ENCODE peak calls at places on chromosomes 12 and 14, in six cellular contexts. N is IMR-90, X is A673, O is hepatocyte, K is lower lobe of right lung, C is PC-3. I is an unnamed sample. For H3K36me3, the result is how much of the 10 kb centered on the place peaks cover.

GRCh38 chr12:79557690-79558315 is 133.0 kb downstream of the PAWR start:
- DNase-seq in O (no peak), N (no peak), C (no peak), K (no peak), X (no peak), I (no peak)

GRCh38 chr12:52366738-52367485 is at the start of gene KRT85:
- DNase-seq in K (no peak), O (no peak), N (no peak), X (no peak), C (no peak), I (no peak)

GRCh38 chr12:110246690-110247339 is 34.2 kb upstream of the ATP2A2 start:
- DNase-seq in C (peak), N (no peak), O (no peak), X (no peak), K (no peak), I (no peak)

GRCh38 chr14:32129124-32129523 is 52.0 kb downstream of the ARHGAP5 start:
- DNase-seq in K (no peak), C (peak), O (no peak), N (peak), X (no peak), I (no peak)

GRCh38 chr12:117587646-117588287 is 226.3 kb upstream of the NOS1 start:
- DNase-seq in X (peak), C (peak), O (peak), N (no peak), K (peak), I (peak)

GRCh38 chr14:94401083-94401482 is 12.7 kb upstream of the SERPINA1 start:
- DNase-seq in X (no peak), C (peak), N (peak), O (no peak), K (no peak), I (no peak)

GRCh38 chr12:179131-179884 is 34.6 kb downstream of the SLC6A12 start:
- DNase-seq in N (no peak), O (no peak), C (no peak), K (no peak), X (peak), I (peak)

GRCh38 chr12:41368006-41368405 is 179.9 kb downstream of the PDZRN4 start:
- DNase-seq in N (peak), C (peak), X (peak), O (no peak), K (no peak), I (peak)

GRCh38 chr12:96502477-96502876 is 13.1 kb downstream of the CFAP54 start:
- DNase-seq in X (no peak), K (no peak), C (peak), O (no peak), N (no peak), I (no peak)

GRCh38 chr12:93447555-93448265 is 6.0 kb upstream of the UBE2N start:
- DNase-seq in K (no peak), O (no peak), N (no peak), C (no peak), X (no peak), I (no peak)

GRCh38 chr12:77947746-77948145 is 117.1 kb downstream of the NAV3 start:
- DNase-seq in N (no peak), K (no peak), C (no peak), O (no peak), X (no peak), I (no peak)

GRCh38 chr12:96258451-96258933 is 64.3 kb downstream of the ELK3 start:
- DNase-seq in C (no peak), O (no peak), K (no peak), N (peak), X (peak), I (peak)

GRCh38 chr14:66032800-66033199 is 453.4 kb upstream of the CCDC196 start:
- DNase-seq in X (no peak), C (no peak), O (no peak), K (no peak), N (no peak), I (no peak)

GRCh38 chr14:100738704-100739131 is 12.0 kb downstream of the DLK1 start:
- DNase-seq in O (no peak), K (no peak), N (no peak), C (no peak), X (no peak), I (peak)

GRCh38 chr12:31589582-31589895 is 1.4 kb downstream of the DENND5B start:
- DNase-seq in O (no peak), N (no peak), K (no peak), X (no peak), C (no peak), I (no peak)

GRCh38 chr12:51759175-51759574 is 89.3 kb downstream of the FIGNL2 start:
- DNase-seq in K (no peak), X (no peak), C (peak), O (no peak), N (peak), I (no peak)

GRCh38 chr12:16359512-16360491 is 12.4 kb downstream of the MGST1 start:
- DNase-seq in O (peak), N (peak), C (peak), X (peak), K (peak), I (peak)

GRCh38 chr12:29234965-29235364 is 85.9 kb downstream of the FAR2 start:
- DNase-seq in X (peak), N (peak), C (peak), K (no peak), O (no peak), I (no peak)

GRCh38 chr12:109905301-109905700 is 5.2 kb downstream of the TCHP start:
- DNase-seq in C (no peak), X (no peak), N (no peak), K (no peak), O (no peak), I (no peak)

GRCh38 chr12:88639361-88639760 is 59.1 kb upstream of the KITLG start:
- DNase-seq in K (no peak), X (peak), O (peak), C (no peak), N (peak), I (no peak)

GRCh38 chr12:29398495-29398894 is 17.5 kb upstream of the ERGIC2 start:
- DNase-seq in C (no peak), K (no peak), N (no peak), X (no peak), O (no peak), I (no peak)

GRCh38 chr14:73723799-73724621 is 9.8 kb upstream of the PNMA1 start:
- DNase-seq in O (peak), N (peak), X (peak), K (peak), C (peak), I (peak)

GRCh38 chr14:51457858-51458562 is 193.7 kb upstream of the FRMD6 start:
- DNase-seq in O (no peak), N (no peak), K (no peak), X (no peak), C (peak), I (no peak)

GRCh38 chr14:77125275-77126073 is 16.1 kb downstream of the ZDHHC22 start:
- DNase-seq in N (no peak), X (no peak), O (no peak), C (no peak), K (no peak), I (peak)
- H3K4me3 ChIP-seq in N (no peak), X (peak), O (peak), C (no peak), K (peak), I (peak)

GRCh38 chr12:2864198-2864597 is 7.4 kb upstream of the TEX52 start:
- DNase-seq in X (no peak), C (no peak), O (no peak), N (no peak), K (no peak), I (no peak)

DNA sequence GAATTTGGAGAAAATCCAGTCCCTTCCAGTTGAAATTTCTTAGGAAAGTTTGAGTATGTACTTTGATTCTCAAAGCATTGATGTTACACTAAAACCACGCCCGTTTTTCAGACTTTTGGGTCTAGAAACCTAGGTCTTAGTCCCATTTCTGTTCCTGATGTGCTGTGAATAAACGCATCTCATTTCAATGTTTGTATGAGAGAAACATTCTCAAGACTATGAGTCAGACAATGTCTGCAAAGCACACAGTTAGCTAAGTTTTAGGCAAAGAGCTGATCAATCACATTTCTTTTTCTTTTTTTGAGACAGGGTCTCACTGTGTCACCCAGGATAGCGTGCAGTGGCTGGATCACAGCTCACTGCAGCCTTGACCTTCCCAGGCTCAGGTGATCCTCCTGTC is 8.0 kb downstream of the FOXM1 start:
- DNase-seq in C (peak), K (no peak), X (no peak), N (peak), O (no peak), I (no peak)
- H3K36me3 ChIP-seq in C (under half), K (under half), X (half or more), N (under half), O (under half), I (under half)

DNA sequence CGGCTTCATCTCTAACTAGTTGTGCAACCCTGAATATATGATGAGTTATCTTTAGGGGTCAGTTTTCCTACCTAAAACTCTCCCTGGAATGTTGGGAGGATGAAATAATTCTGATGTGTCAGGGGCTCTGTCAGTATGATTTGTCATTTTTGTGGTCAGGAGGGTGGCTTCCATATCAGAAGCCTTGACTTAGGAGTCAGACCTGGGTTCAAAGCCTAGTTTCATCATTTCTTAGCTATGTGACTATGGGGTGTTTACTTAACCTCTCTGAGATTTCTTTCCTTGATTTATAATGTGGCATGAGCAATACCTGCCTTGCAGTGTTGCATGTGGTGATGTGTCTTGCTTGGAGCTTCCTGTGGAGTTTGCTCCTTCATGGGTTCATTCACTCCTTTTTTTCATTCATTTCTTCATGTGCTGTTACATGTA is 146.8 kb downstream of the CHST11 start:
- DNase-seq in C (peak), K (no peak), X (no peak), O (no peak), N (peak), I (no peak)
- H3K4me3 ChIP-seq in C (peak), K (no peak), X (no peak), O (no peak), N (no peak), I (no peak)

GRCh38 chr12:122138616-122139015 is 35.4 kb downstream of the IL31 start:
- DNase-seq in O (no peak), X (no peak), N (no peak), C (no peak), K (no peak), I (no peak)

GRCh38 chr12:122135437-122136031 is 38.5 kb downstream of the IL31 start:
- DNase-seq in O (peak), X (no peak), C (no peak), K (no peak), N (no peak), I (no peak)

GRCh38 chr12:122138181-122138580 is 35.8 kb downstream of the IL31 start:
- DNase-seq in K (no peak), X (no peak), N (no peak), C (no peak), O (peak), I (no peak)

GRCh38 chr12:122137681-122138080 is 36.3 kb downstream of the IL31 start:
- DNase-seq in O (peak), C (no peak), K (no peak), X (no peak), N (no peak), I (peak)

DNA sequence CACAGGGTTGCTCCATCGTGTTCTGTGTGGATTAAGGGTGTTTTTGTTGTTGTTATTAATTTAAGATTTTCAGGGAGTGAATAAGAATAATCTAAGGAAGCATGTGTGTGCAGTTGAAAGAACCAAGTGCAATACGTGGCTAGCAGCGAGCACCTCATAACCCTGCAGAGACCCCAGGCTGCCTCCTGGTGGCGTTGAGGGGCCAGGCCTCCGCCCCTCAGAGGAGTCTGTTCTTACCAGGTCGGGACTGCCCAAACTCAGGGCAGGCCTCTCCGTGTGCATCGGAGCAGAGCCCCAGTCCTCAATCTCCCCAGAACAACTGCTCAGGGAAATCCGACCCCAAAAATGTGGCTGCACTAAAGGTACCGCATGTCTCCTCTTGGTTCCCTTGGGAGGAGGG is 36.8 kb downstream of the IL31 start:
- DNase-seq in X (no peak), K (no peak), N (no peak), O (no peak), C (no peak), I (peak)
- H3K36me3 ChIP-seq in X (under half), K (half or more), N (half or more), O (under half), C (under half), I (under half)

GRCh38 chr12:100268835-100269564 is 2.0 kb downstream of the SCYL2 start:
- DNase-seq in X (peak), C (peak), O (peak), N (peak), K (no peak), I (no peak)
- H3K4me3 ChIP-seq in X (peak), C (peak), O (peak), N (peak), K (peak), I (peak)

GRCh38 chr12:106889950-106890626 is 65.6 kb upstream of the TMEM263 start:
- DNase-seq in C (no peak), N (no peak), X (no peak), K (no peak), O (no peak), I (no peak)

GRCh38 chr12:106886921-106887320 is 68.8 kb upstream of the TMEM263 start:
- DNase-seq in N (peak), O (no peak), K (no peak), C (no peak), X (no peak), I (no peak)

GRCh38 chr12:106888348-106888970 is 67.2 kb upstream of the TMEM263 start:
- DNase-seq in C (no peak), N (no peak), X (no peak), O (no peak), K (no peak), I (no peak)

GRCh38 chr12:106892075-106892474 is 63.6 kb upstream of the TMEM263 start:
- DNase-seq in X (no peak), C (peak), K (no peak), N (no peak), O (peak), I (no peak)

GRCh38 chr12:106889326-106889725 is 66.4 kb upstream of the TMEM263 start:
- DNase-seq in O (no peak), C (no peak), K (no peak), N (no peak), X (no peak), I (no peak)
- H3K36me3 ChIP-seq in O (under half), C (under half), K (under half), N (under half), X (under half), I (under half)

GRCh38 chr12:132617822-132618682 is 524 bp upstream of the P2RX2 start:
- DNase-seq in O (no peak), X (no peak), K (no peak), C (no peak), N (no peak), I (peak)
- H3K4me3 ChIP-seq in O (no peak), X (peak), K (peak), C (peak), N (no peak), I (peak)

GRCh38 chr12:58248599-58248998 is 307.2 kb downstream of the ATP23 start:
- DNase-seq in C (no peak), N (no peak), K (no peak), O (no peak), X (no peak), I (no peak)

GRCh38 chr12:58241099-58241498 is 299.7 kb downstream of the ATP23 start:
- DNase-seq in O (no peak), K (no peak), X (no peak), N (no peak), C (no peak), I (no peak)

GRCh38 chr12:58247633-58248032 is 306.3 kb downstream of the ATP23 start:
- DNase-seq in O (no peak), N (no peak), K (no peak), X (peak), C (peak), I (peak)

GRCh38 chr12:58242803-58243628 is 301.6 kb downstream of the ATP23 start:
- DNase-seq in X (peak), K (no peak), C (no peak), N (peak), O (no peak), I (peak)
- H3K36me3 ChIP-seq in X (under half), K (under half), C (under half), N (under half), O (under half), I (under half)